ENCODE peak calls at places on chromosome 14, in nine cellular contexts. L is ascending aorta, W is NCI-H1092, R is left cardiac atrium, Z is H7, U is GM23248, M is amygdala, D is HTR-8/SVneo, G is T1000. A is an unnamed sample.

GRCh38 chr14:64682173-64682710 is 22.0 kb upstream of the PLEKHG3 start:
- DNase-seq in R (peak), Z (peak), W (no peak), D (no peak), M (peak), U (peak), G (no peak), L (peak), A (no peak)

GRCh38 chr14:91223028-91223783 is 21.3 kb downstream of the GPR68 start:
- DNase-seq in G (no peak), Z (no peak), W (peak), R (no peak), L (no peak), U (no peak), D (no peak), M (no peak), A (no peak)

GRCh38 chr14:95227279-95227860 is 70.0 kb upstream of the DICER1 start:
- DNase-seq in L (no peak), W (peak), U (no peak), R (peak), G (no peak), Z (no peak), M (no peak), D (peak), A (no peak)

GRCh38 chr14:74988131-74988530 is 14.6 kb upstream of the EIF2B2 start:
- DNase-seq in D (peak), L (no peak), U (peak), Z (no peak), G (no peak), R (no peak), M (no peak), W (no peak), A (no peak)

GRCh38 chr14:92534863-92535654 is 21.5 kb downstream of the RIN3 start:
- DNase-seq in Z (no peak), L (no peak), G (no peak), R (no peak), U (no peak), W (no peak), D (no peak), M (no peak), A (no peak)

GRCh38 chr14:31307618-31308017 is 100.0 kb upstream of the HECTD1 start:
- DNase-seq in G (no peak), W (no peak), D (no peak), M (no peak), Z (no peak), L (no peak), U (no peak), R (no peak), A (no peak)

GRCh38 chr14:67482765-67483164 is 5.8 kb downstream of the TMEM229B start:
- DNase-seq in Z (no peak), D (no peak), R (no peak), M (no peak), U (no peak), G (no peak), L (no peak), W (no peak), A (no peak)

GRCh38 chr14:22570132-22570949 is 18.7 kb downstream of the DAD1 start:
- DNase-seq in D (peak), R (peak), G (peak), U (peak), L (no peak), W (peak), M (peak), Z (peak), A (peak)

GRCh38 chr14:56005580-56006053 is 112.6 kb upstream of the PELI2 start:
- DNase-seq in Z (peak), L (no peak), G (no peak), D (no peak), W (no peak), U (peak), M (no peak), R (no peak), A (no peak)

GRCh38 chr14:91138511-91139359 is 24.9 kb downstream of the DGLUCY start:
- DNase-seq in Z (peak), G (no peak), W (peak), L (no peak), M (no peak), R (no peak), U (peak), D (no peak), A (no peak)

GRCh38 chr14:22482085-22482694 is 106.8 kb downstream of the DAD1 start:
- DNase-seq in L (no peak), U (no peak), W (no peak), G (no peak), D (no peak), M (no peak), R (no peak), Z (no peak), A (no peak)

GRCh38 chr14:33777651-33778050 is 173.2 kb downstream of the EGLN3 start:
- DNase-seq in L (no peak), R (no peak), M (no peak), U (no peak), G (no peak), W (no peak), Z (no peak), D (peak), A (no peak)

GRCh38 chr14:96097752-96098151 is 58.6 kb downstream of the C14orf132 start:
- DNase-seq in D (no peak), M (no peak), L (no peak), G (no peak), U (no peak), W (no peak), Z (peak), R (no peak), A (no peak)

GRCh38 chr14:60721331-60722162 is 2.6 kb downstream of the SIX4 start:
- DNase-seq in W (peak), D (peak), Z (peak), M (no peak), G (peak), L (no peak), U (peak), R (peak), A (peak)

GRCh38 chr14:54374117-54374884 is 22.5 kb upstream of the CDKN3 start:
- DNase-seq in Z (no peak), M (no peak), W (no peak), U (peak), D (no peak), L (no peak), R (no peak), G (no peak), A (no peak)

GRCh38 chr14:51333901-51334432 is 93.9 kb downstream of the TMX1 start:
- DNase-seq in W (no peak), G (no peak), U (peak), D (no peak), M (no peak), L (no peak), R (no peak), Z (no peak), A (no peak)

GRCh38 chr14:61460853-61461611 is 139.7 kb downstream of the PRKCH start:
- DNase-seq in L (no peak), G (no peak), M (no peak), W (no peak), Z (no peak), R (no peak), D (no peak), U (peak), A (no peak)

GRCh38 chr14:89027097-89027740 is 202.8 kb downstream of the TTC8 start:
- DNase-seq in W (peak), D (peak), Z (peak), G (peak), R (peak), U (peak), L (peak), M (peak), A (peak)

GRCh38 chr14:51396222-51396815 is 156.3 kb downstream of the TMX1 start:
- DNase-seq in R (no peak), U (peak), W (no peak), L (no peak), D (peak), Z (no peak), G (peak), M (no peak), A (no peak)

GRCh38 chr14:54532111-54533012 is 22.7 kb downstream of the CGRRF1 start:
- DNase-seq in U (no peak), D (no peak), Z (no peak), G (no peak), W (no peak), M (no peak), R (no peak), L (no peak), A (no peak)

GRCh38 chr14:58813745-58814144 is 176.0 kb downstream of the DACT1 start:
- DNase-seq in M (no peak), L (no peak), U (no peak), D (no peak), G (no peak), Z (no peak), R (no peak), W (no peak), A (no peak)

GRCh38 chr14:68099348-68100045 is 279.9 kb downstream of the RAD51B start:
- DNase-seq in M (peak), L (no peak), G (no peak), Z (no peak), R (no peak), U (no peak), W (no peak), D (no peak), A (no peak)

GRCh38 chr14:91317381-91318313 is 73.1 kb upstream of the GPR68 start:
- DNase-seq in G (no peak), U (peak), W (no peak), L (peak), D (peak), R (peak), Z (no peak), M (no peak), A (no peak)